ENCODE peak calls at places on chromosomes 1 and 21, in seven cellular contexts. V is BJ; T is stomach; E is trophoblast cell; K is CD4-positive, alpha-beta memory T cell; O is fibroblast of pulmonary artery; S is brain microvascular endothelial cell. M is an unnamed sample.

GRCh38 chr1:97816927-97817326 is 103.9 kb downstream of the DPYD start:
- DNase-seq in T (no peak), E (no peak), S (no peak), V (no peak), O (no peak), K (no peak), M (no peak)

GRCh38 chr1:53145942-53146708 is 3.7 kb upstream of the SLC1A7 start:
- DNase-seq in E (peak), K (no peak), T (peak), V (peak), O (peak), S (peak), M (no peak)

GRCh38 chr1:223429821-223430220 is 36.6 kb downstream of the CCDC185 start:
- DNase-seq in E (no peak), V (no peak), S (no peak), K (no peak), O (no peak), T (no peak), M (no peak)

GRCh38 chr1:90359994-90360393 is 357.1 kb downstream of the BARHL2 start:
- DNase-seq in V (no peak), S (no peak), T (no peak), E (peak), O (no peak), K (no peak), M (no peak)

GRCh38 chr1:225763815-225764548 is 13.6 kb upstream of the SRP9 start:
- DNase-seq in K (no peak), S (peak), O (peak), T (peak), E (no peak), V (no peak), M (no peak)

GRCh38 chr1:151061012-151061401 is 810 bp downstream of the MLLT11 start:
- DNase-seq in K (no peak), E (no peak), S (no peak), T (no peak), O (no peak), V (no peak), M (no peak)

GRCh38 chr1:19480282-19480681 is 5.1 kb downstream of the CAPZB start:
- DNase-seq in O (no peak), S (no peak), V (no peak), K (no peak), T (no peak), E (no peak), M (no peak)

GRCh38 chr1:172895761-172896160 is 155.0 kb downstream of the TNFSF18 start:
- DNase-seq in S (no peak), O (no peak), T (no peak), K (no peak), E (no peak), V (no peak), M (no peak)

GRCh38 chr1:245255783-245256182 is 101.0 kb downstream of the KIF26B start:
- DNase-seq in V (no peak), S (no peak), K (no peak), O (no peak), T (no peak), E (peak), M (no peak)

GRCh38 chr1:149942885-149943284 is 6.2 kb upstream of the MTMR11 start:
- DNase-seq in K (no peak), S (no peak), E (no peak), V (no peak), O (no peak), T (no peak), M (peak)

GRCh38 chr21:41796476-41797080 is 29.7 kb upstream of the RIPK4 start:
- DNase-seq in S (no peak), K (no peak), V (no peak), T (no peak), E (peak), O (no peak), M (no peak)

GRCh38 chr1:117572546-117572945 is 33.3 kb upstream of the TENT5C start:
- DNase-seq in O (no peak), T (peak), E (no peak), V (no peak), S (no peak), K (no peak), M (no peak)

GRCh38 chr1:4659247-4659646 is 4.8 kb downstream of the AJAP1 start:
- DNase-seq in O (no peak), S (no peak), E (no peak), K (no peak), V (no peak), T (no peak), M (no peak)

GRCh38 chr1:4661595-4661917 is 7.1 kb downstream of the AJAP1 start:
- DNase-seq in V (no peak), O (no peak), K (no peak), S (no peak), T (no peak), E (no peak), M (no peak)

GRCh38 chr1:4658643-4659042 is 4.2 kb downstream of the AJAP1 start:
- DNase-seq in O (no peak), T (no peak), V (no peak), S (no peak), K (no peak), E (no peak), M (no peak)

GRCh38 chr1:4662723-4663122 is 8.3 kb downstream of the AJAP1 start:
- DNase-seq in E (no peak), O (no peak), V (no peak), S (no peak), K (no peak), T (no peak), M (no peak)

DNA sequence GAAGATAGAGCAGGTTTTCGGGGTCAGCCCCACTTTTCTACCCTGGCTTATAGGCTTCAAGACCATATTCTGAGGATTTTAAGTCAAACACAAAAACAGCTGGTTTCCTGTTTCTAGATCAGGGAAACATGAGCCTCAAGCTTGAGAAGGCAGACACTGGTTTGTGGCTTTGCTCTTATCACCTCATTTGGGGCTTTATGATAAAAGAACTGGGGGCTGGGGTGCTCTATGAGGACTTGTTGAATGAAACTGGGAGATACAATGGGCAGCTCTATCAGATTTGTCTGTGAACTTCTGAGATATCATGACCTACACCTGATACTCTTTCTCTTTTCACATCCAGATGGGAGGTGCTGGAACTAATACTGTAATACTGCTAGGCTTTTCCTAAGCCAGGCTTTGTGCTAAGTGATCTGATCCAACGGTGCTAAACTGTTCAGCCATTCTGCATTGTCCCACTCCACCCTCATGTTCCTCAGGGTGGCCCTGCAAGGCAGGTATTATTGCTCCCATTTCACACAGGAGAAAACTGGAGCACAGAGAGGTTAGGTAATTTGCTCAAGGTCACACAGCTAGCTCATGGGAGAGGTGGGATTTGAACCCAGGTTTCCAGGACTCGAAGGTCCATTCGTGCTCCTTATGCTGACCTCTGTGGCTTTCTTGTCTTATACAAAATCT is 6.6 kb downstream of the AJAP1 start:
- DNase-seq in V (no peak), O (no peak), K (no peak), E (no peak), S (no peak), T (no peak), M (no peak)
- H3K4me3 ChIP-seq in V (no peak), O (no peak), K (no peak), E (no peak), S (no peak), T (no peak), M (no peak)

GRCh38 chr1:206864939-206865671 is at the start of gene IL20:
- DNase-seq in K (peak), E (peak), T (peak), O (peak), V (no peak), S (peak), M (peak)
- H3K4me3 ChIP-seq in K (no peak), E (no peak), T (no peak), O (no peak), V (no peak), S (no peak), M (no peak)

DNA sequence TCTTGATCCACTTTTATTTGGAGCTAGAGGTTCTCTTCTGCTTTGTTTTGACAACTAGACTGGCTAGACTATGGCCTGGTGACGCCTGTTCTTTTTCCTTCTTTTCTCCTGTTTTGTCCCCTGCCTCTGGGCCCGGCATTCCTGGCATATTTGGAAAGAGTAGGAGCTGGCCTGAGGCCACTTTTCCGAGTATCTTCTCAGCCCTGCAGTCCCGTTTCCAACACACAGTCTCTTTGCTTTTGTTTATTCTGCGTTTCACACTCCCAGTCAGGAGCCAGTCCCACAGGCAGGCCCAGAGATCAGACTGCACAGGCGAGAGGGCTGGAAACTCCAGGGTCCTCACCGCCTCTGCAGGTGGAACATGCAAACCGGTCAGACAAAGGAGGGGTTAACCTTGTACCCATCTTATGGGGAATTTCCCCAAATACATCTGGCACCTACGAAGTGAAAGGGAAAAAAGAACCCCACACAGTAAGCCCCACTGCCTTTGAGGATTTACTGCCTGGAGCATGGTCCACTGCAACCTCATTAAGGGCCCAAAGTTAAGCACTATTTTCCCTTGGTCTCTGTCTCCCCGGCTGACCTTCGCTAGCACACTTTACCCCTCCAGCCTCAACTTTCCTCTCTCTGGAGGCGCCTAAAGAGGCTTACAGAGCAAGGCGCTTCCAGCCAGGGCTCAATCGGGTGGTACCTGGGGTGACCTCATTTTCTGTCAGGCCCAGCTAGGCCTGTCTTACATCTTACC is 141.1 kb downstream of the TOMM20 start:
- DNase-seq in E (peak), T (peak), S (peak), K (no peak), V (peak), O (peak), M (no peak)
- H3K4me3 ChIP-seq in E (no peak), T (no peak), S (no peak), K (peak), V (no peak), O (no peak), M (no peak)

GRCh38 chr1:215635827-215636226 is 68.7 kb downstream of the KCTD3 start:
- DNase-seq in T (no peak), S (no peak), V (no peak), E (no peak), K (no peak), O (no peak), M (no peak)
- H3K4me3 ChIP-seq in T (no peak), S (no peak), V (no peak), E (no peak), K (no peak), O (no peak), M (no peak)

GRCh38 chr1:155079487-155080249 is 1.0 kb downstream of the EFNA3 start:
- DNase-seq in V (no peak), K (no peak), S (no peak), E (no peak), O (no peak), T (no peak), M (no peak)

GRCh38 chr1:155078496-155079209 is at the start of gene EFNA3:
- DNase-seq in K (no peak), S (no peak), O (peak), E (peak), V (no peak), T (peak), M (no peak)

GRCh38 chr1:155080250-155081228 is 1.9 kb downstream of the EFNA3 start:
- DNase-seq in T (no peak), V (no peak), O (no peak), S (no peak), E (no peak), K (no peak), M (peak)

GRCh38 chr1:155077758-155078495 is 710 bp upstream of the EFNA3 start:
- DNase-seq in V (no peak), S (no peak), E (no peak), T (no peak), O (no peak), K (no peak), M (no peak)

GRCh38 chr1:155079210-155079486 is 511 bp downstream of the EFNA3 start:
- DNase-seq in V (no peak), T (no peak), K (no peak), E (no peak), O (no peak), S (no peak), M (no peak)
- H3K4me3 ChIP-seq in V (peak), T (peak), K (peak), E (peak), O (peak), S (peak), M (peak)

GRCh38 chr1:91826649-91827048 is 59.3 kb downstream of the TGFBR3 start:
- DNase-seq in K (no peak), V (no peak), O (no peak), S (no peak), T (no peak), E (no peak), M (no peak)
- H3K4me3 ChIP-seq in K (no peak), V (no peak), O (no peak), S (no peak), T (no peak), E (no peak), M (no peak)

GRCh38 chr1:100722211-100722610 is 2.7 kb downstream of the VCAM1 start:
- DNase-seq in E (no peak), T (no peak), O (no peak), V (no peak), K (no peak), S (no peak), M (no peak)

GRCh38 chr1:100721502-100722205 is 2.1 kb downstream of the VCAM1 start:
- DNase-seq in O (peak), V (peak), E (peak), S (peak), K (no peak), T (peak), M (no peak)

GRCh38 chr1:100719490-100719889 is at the start of gene VCAM1:
- DNase-seq in O (peak), K (no peak), S (peak), E (no peak), V (no peak), T (no peak), M (no peak)

GRCh38 chr1:100718581-100718980 is 961 bp upstream of the VCAM1 start:
- DNase-seq in T (no peak), E (no peak), O (no peak), S (no peak), V (no peak), K (no peak), M (no peak)

DNA sequence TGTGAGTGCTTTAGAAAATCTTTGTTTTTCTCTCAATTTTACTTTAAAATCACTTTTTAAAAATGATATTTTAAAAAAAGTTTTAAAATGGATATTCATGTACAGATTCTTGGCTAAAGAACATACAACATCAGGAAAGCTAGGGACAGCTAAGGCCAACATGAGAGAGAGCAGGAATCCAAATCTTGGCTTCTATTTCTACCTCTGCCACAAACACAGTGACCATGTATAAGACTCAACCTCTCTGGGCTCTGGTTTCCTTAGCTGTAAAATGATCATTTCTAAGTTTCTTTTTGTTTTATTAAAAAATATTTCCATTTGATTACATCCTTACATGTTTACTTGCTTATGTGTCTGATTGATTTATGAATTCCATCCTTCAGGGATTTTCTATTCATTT is 1.2 kb downstream of the VCAM1 start:
- DNase-seq in T (no peak), S (no peak), V (no peak), E (no peak), K (no peak), O (no peak), M (no peak)
- H3K4me3 ChIP-seq in T (peak), S (peak), V (no peak), E (no peak), K (no peak), O (peak), M (no peak)